ENCODE peak calls at places on chromosomes 5 and 9, in four cellular contexts. V, J, D and G are unnamed samples.

GRCh38 chr5:151315998-151316597 is 12.5 kb upstream of the SLC36A3 start:
- DNase-seq in J (peak; percentile 78), D (peak; percentile 84), V (peak; percentile 74), G (peak; percentile 85)

GRCh38 chr5:35313296-35313695 is 83.0 kb upstream of the PRLR start:
- DNase-seq in V (no peak), J (no peak), D (peak; percentile 84), G (no peak)

GRCh38 chr5:149363345-149363744 is 5.5 kb downstream of the PCYOX1L start:
- DNase-seq in J (no peak), D (no peak), V (no peak), G (no peak)

GRCh38 chr5:149603210-149603609 is 21.9 kb downstream of the ARHGEF37 start:
- DNase-seq in V (no peak), D (no peak), J (no peak), G (no peak)

GRCh38 chr9:136052991-136053756 is 41.9 kb downstream of the NACC2 start:
- DNase-seq in J (peak; percentile 61), V (peak; percentile 48), D (peak; percentile 38), G (no peak)

GRCh38 chr5:168327451-168327850 is 36.0 kb downstream of the WWC1 start:
- DNase-seq in V (no peak), D (peak; percentile 8), J (no peak), G (no peak)

GRCh38 chr5:981466-981865 is 27.1 kb upstream of the NKD2 start:
- DNase-seq in J (peak; percentile 44), D (no peak), V (no peak), G (no peak)

GRCh38 chr9:131432597-131433301 is 38.9 kb downstream of the PRRC2B start:
- DNase-seq in J (no peak), D (peak; percentile 94), V (no peak), G (no peak)

GRCh38 chr5:137034764-137035479 is 464.2 kb downstream of the SPOCK1 start:
- DNase-seq in V (no peak), J (peak; percentile 25), D (no peak), G (no peak)

GRCh38 chr5:57698785-57699184 is 216.2 kb upstream of the ACTBL2 start:
- DNase-seq in D (peak; percentile 0), V (no peak), J (peak; percentile 14), G (no peak)

GRCh38 chr5:14816374-14816998 is 55.1 kb downstream of the ANKH start:
- DNase-seq in J (no peak), D (peak; percentile 45), V (no peak), G (no peak)

GRCh38 chr5:177402271-177403043 is 2.0 kb upstream of the PFN3 start:
- DNase-seq in J (peak; percentile 88), D (peak; percentile 74), V (no peak), G (peak; percentile 84)

GRCh38 chr9:136008693-136008997 is 47.5 kb upstream of the UBAC1 start:
- DNase-seq in V (no peak), D (no peak), J (no peak), G (no peak)

GRCh38 chr9:2722715-2723114 is 5.4 kb downstream of the KCNV2 start:
- DNase-seq in D (peak; percentile 68), V (no peak), J (no peak), G (no peak)

GRCh38 chr5:164000241-164000640 is 494.8 kb downstream of the MAT2B start:
- DNase-seq in V (no peak), D (no peak), J (no peak), G (no peak)

GRCh38 chr5:15069407-15069905 is 197.9 kb upstream of the ANKH start:
- DNase-seq in J (no peak), V (no peak), D (no peak), G (no peak)

GRCh38 chr5:73373814-73374510 is 74.6 kb downstream of the FOXD1 start:
- DNase-seq in J (no peak), D (no peak), V (no peak), G (no peak)

GRCh38 chr9:127417130-127418036 is 6.8 kb upstream of the ZNF79 start:
- DNase-seq in V (no peak), D (peak; percentile 75), J (no peak), G (no peak)

GRCh38 chr5:149646564-149646963 is 65.3 kb downstream of the ARHGEF37 start:
- DNase-seq in J (no peak), V (no peak), D (no peak), G (no peak)

GRCh38 chr5:91281409-91281808 is 101.7 kb downstream of the ARRDC3 start:
- DNase-seq in V (no peak), J (no peak), D (peak; percentile 93), G (no peak)

GRCh38 chr5:65133473-65134110 is 348.1 kb downstream of the ADAMTS6 start:
- DNase-seq in V (peak; percentile 61), D (peak; percentile 24), J (no peak), G (no peak)

GRCh38 chr5:1280177-1281037 is 14.5 kb downstream of the TERT start:
- DNase-seq in D (no peak), J (no peak), V (no peak), G (peak; percentile 33)

GRCh38 chr5:176927562-176927961 is 28.4 kb upstream of the HK3 start:
- DNase-seq in V (no peak), D (no peak), J (no peak), G (no peak)

GRCh38 chr9:124504530-124505005 is 2.6 kb downstream of the NR5A1 start:
- DNase-seq in J (peak; percentile 59), D (no peak), V (no peak), G (peak; percentile 16)

GRCh38 chr5:26482076-26482816 is 556.1 kb downstream of the CDH9 start:
- DNase-seq in J (no peak), V (no peak), D (no peak), G (no peak)

GRCh38 chr5:135242021-135242480 is 157.0 kb downstream of the MACROH2A1 start:
- DNase-seq in J (no peak), V (peak; percentile 15), D (peak; percentile 72), G (peak; percentile 56)

GRCh38 chr5:102578362-102578761 is 79.6 kb upstream of the SLCO6A1 start:
- DNase-seq in J (no peak), D (no peak), V (no peak), G (no peak)

GRCh38 chr5:149379807-149380374 is 799 bp upstream of the IL17B start:
- DNase-seq in V (no peak), D (no peak), J (no peak), G (no peak)

GRCh38 chr5:149007174-149007573 is 55.7 kb downstream of the SH3TC2 start:
- DNase-seq in V (no peak), J (no peak), D (peak; percentile 87), G (no peak)

GRCh38 chr9:19409406-19410194 is 791 bp downstream of the ACER2 start:
- DNase-seq in J (peak; percentile 64), D (peak; percentile 18), V (peak; percentile 49), G (no peak)

GRCh38 chr5:176508603-176509002 is 28.6 kb downstream of the RNF44 start:
- DNase-seq in V (no peak), D (peak; percentile 8), J (no peak), G (no peak)

GRCh38 chr5:71786337-71787060 is 67.4 kb downstream of the CARTPT start:
- DNase-seq in D (no peak), V (no peak), J (peak; percentile 15), G (no peak)

GRCh38 chr9:137085918-137086530 is 761 bp upstream of the MAN1B1 start:
- DNase-seq in D (peak; percentile 74), V (peak; percentile 54), J (peak; percentile 53), G (peak; percentile 71)

GRCh38 chr5:162485666-162486292 is 418.2 kb downstream of the GABRG2 start:
- DNase-seq in J (peak; percentile 55), V (no peak), D (no peak), G (no peak)

GRCh38 chr5:138963763-138964371 is 88.7 kb upstream of the LRRTM2 start:
- DNase-seq in J (peak; percentile 75), V (no peak), D (no peak), G (no peak)

GRCh38 chr5:169837686-169838085 is 142.6 kb downstream of the INSYN2B start:
- DNase-seq in J (no peak), V (no peak), D (no peak), G (no peak)
- H3K27ac ChIP-seq in J (no peak overlapping the region), V (no peak overlapping the region), D (no peak overlapping the region), G (no peak overlapping the region)

GRCh38 chr5:154741415-154741814 is 13.8 kb upstream of the LARP1 start:
- DNase-seq in J (no peak), V (no peak), D (no peak), G (no peak)
- H3K27ac ChIP-seq in J (no peak overlapping the region), V (no peak overlapping the region), D (peak overlapping the region; percentile 31), G (no peak overlapping the region)

GRCh38 chr5:140796718-140797095 is 2.1 kb downstream of the PCDHA2 start:
- DNase-seq in J (no peak), D (no peak), V (no peak), G (no peak)
- H3K27ac ChIP-seq in J (no peak overlapping the region), D (no peak overlapping the region), V (no peak overlapping the region), G (no peak overlapping the region)

GRCh38 chr9:107711528-107711927 is 222.0 kb upstream of the KLF4 start:
- DNase-seq in D (peak; percentile 85), J (no peak), V (no peak), G (no peak)

GRCh38 chr9:107710552-107710951 is 221.0 kb upstream of the KLF4 start:
- DNase-seq in D (no peak), V (no peak), J (no peak), G (no peak)

GRCh38 chr9:107712390-107712789 is 222.8 kb upstream of the KLF4 start:
- DNase-seq in V (no peak), D (peak; percentile 70), J (no peak), G (no peak)

GRCh38 chr9:107708786-107709185 is 219.2 kb upstream of the KLF4 start:
- DNase-seq in D (no peak), J (no peak), V (no peak), G (no peak)

GRCh38 chr9:107710988-107711387 is 221.4 kb upstream of the KLF4 start:
- DNase-seq in J (no peak), V (no peak), D (no peak), G (no peak)
- H3K27ac ChIP-seq in J (no peak overlapping the region), V (no peak overlapping the region), D (no peak overlapping the region), G (no peak overlapping the region)